ENCODE peak calls at places on chromosomes 7 and 10, in ten cellular contexts. B is PC-3; Z is lower lobe of right lung; K is K562; Y is OCI-LY7; G is CD8-positive, alpha-beta T cell; U is mammary epithelial cell; H is prostate gland; Q is PC-9; R is WERI-Rb-1. F is an unnamed sample.

GRCh38 chr10:122265896-122266295 is 5.2 kb upstream of the BTBD16 start:
- DNase-seq in Q (no peak), Z (no peak), K (no peak), R (no peak), U (no peak), B (no peak), G (no peak), H (no peak), Y (no peak), F (no peak)

GRCh38 chr7:3897430-3898385 is 596.7 kb downstream of the SDK1 start:
- DNase-seq in H (peak), R (peak), Y (peak), Q (peak), B (peak), G (peak), Z (no peak), U (peak), K (peak), F (peak)

GRCh38 chr10:66805610-66806009 is 120.2 kb upstream of the LRRTM3 start:
- DNase-seq in U (no peak), B (no peak), G (no peak), Q (no peak), R (no peak), Z (no peak), K (no peak), Y (no peak), H (no peak), F (no peak)

GRCh38 chr10:103854687-103855423 is 521 bp downstream of the SH3PXD2A start:
- DNase-seq in G (no peak), H (no peak), Y (no peak), R (peak), B (no peak), U (no peak), K (no peak), Z (no peak), Q (peak), F (no peak)

GRCh38 chr10:67476201-67476600 is 219.8 kb downstream of the CTNNA3 start:
- DNase-seq in U (no peak), Q (no peak), K (no peak), B (peak), Z (no peak), H (no peak), Y (no peak), R (no peak), G (no peak), F (no peak)

GRCh38 chr10:114551310-114551972 is 106.6 kb downstream of the ABLIM1 start:
- DNase-seq in Z (peak), U (no peak), R (no peak), H (no peak), G (no peak), B (no peak), Y (no peak), Q (no peak), K (no peak), F (peak)

GRCh38 chr7:36208997-36209813 is 56.2 kb downstream of the EEPD1 start:
- DNase-seq in B (peak), G (no peak), R (no peak), Z (no peak), Y (no peak), K (no peak), U (no peak), Q (no peak), H (no peak), F (no peak)

GRCh38 chr10:112735041-112735690 is 214.9 kb upstream of the TCF7L2 start:
- DNase-seq in H (no peak), G (no peak), B (no peak), R (no peak), K (no peak), Y (no peak), Z (no peak), Q (no peak), U (no peak), F (no peak)

GRCh38 chr7:102077081-102077480 is 209.6 kb upstream of the SH2B2 start:
- DNase-seq in Q (no peak), H (no peak), Z (no peak), U (no peak), R (peak), Y (peak), G (no peak), K (no peak), B (no peak), F (no peak)

GRCh38 chr7:102989161-102989560 is 76.4 kb downstream of the LRRC17 start:
- DNase-seq in H (peak), R (no peak), Y (no peak), Z (no peak), Q (no peak), K (no peak), G (no peak), B (no peak), U (no peak), F (no peak)

GRCh38 chr10:21500578-21500910 is 24.9 kb downstream of the SKIDA1 start:
- DNase-seq in G (no peak), R (no peak), U (no peak), K (no peak), B (no peak), H (no peak), Z (no peak), Y (no peak), Q (no peak), F (no peak)

GRCh38 chr10:7117806-7118674 is 292.8 kb downstream of the SFMBT2 start:
- DNase-seq in B (no peak), U (no peak), R (no peak), G (no peak), Z (no peak), Q (no peak), H (no peak), K (no peak), Y (no peak), F (no peak)

GRCh38 chr7:16801111-16801542 is 3.7 kb downstream of the AGR2 start:
- DNase-seq in H (no peak), B (peak), K (peak), G (no peak), R (no peak), U (peak), Z (no peak), Y (peak), Q (peak), F (no peak)

GRCh38 chr7:74371381-74372059 is 82.2 kb upstream of the GTF2IRD1 start:
- DNase-seq in U (no peak), Z (no peak), B (no peak), Y (peak), K (peak), H (no peak), R (peak), Q (peak), G (no peak), F (peak)

GRCh38 chr7:43942997-43943701 is 16.9 kb downstream of the UBE2D4 start:
- DNase-seq in Q (peak), R (peak), Z (no peak), U (peak), Y (no peak), K (peak), B (peak), G (no peak), H (no peak), F (peak)

GRCh38 chr10:124063736-124064135 is 29.7 kb downstream of the CHST15 start:
- DNase-seq in Q (no peak), U (peak), K (no peak), G (no peak), H (peak), Y (peak), B (peak), Z (no peak), R (no peak), F (no peak)

GRCh38 chr10:32141018-32141807 is 85.0 kb upstream of the KIF5B start:
- DNase-seq in K (no peak), B (no peak), Q (no peak), R (no peak), H (peak), Z (no peak), Y (no peak), U (no peak), G (no peak), F (peak)

GRCh38 chr10:30491204-30491603 is 57.2 kb downstream of the MAP3K8 start:
- DNase-seq in K (no peak), R (no peak), Y (no peak), B (peak), G (no peak), H (no peak), U (peak), Q (peak), Z (no peak), F (no peak)

GRCh38 chr7:22373911-22374310 is 17.0 kb upstream of the RAPGEF5 start:
- DNase-seq in U (no peak), Z (no peak), R (no peak), H (no peak), Q (no peak), G (no peak), B (no peak), K (no peak), Y (no peak), F (no peak)

GRCh38 chr7:5139998-5140397 is 50.0 kb upstream of the WIPI2 start:
- DNase-seq in B (peak), G (no peak), Y (peak), K (peak), Q (peak), H (no peak), Z (no peak), R (peak), U (no peak), F (peak)

GRCh38 chr7:27030393-27031001 is 65.3 kb downstream of the HOXA1 start:
- DNase-seq in Z (no peak), Y (no peak), R (no peak), Q (no peak), K (no peak), H (no peak), U (no peak), G (no peak), B (no peak), F (no peak)

GRCh38 chr10:27100800-27101347 is 580 bp upstream of the ANKRD26 start:
- DNase-seq in B (no peak), Q (peak), R (no peak), U (no peak), H (no peak), Y (no peak), K (peak), Z (no peak), G (peak), F (no peak)

GRCh38 chr7:32023353-32023752 is 46.9 kb downstream of the PDE1C start:
- DNase-seq in K (no peak), G (no peak), H (no peak), R (no peak), U (no peak), Q (no peak), Y (no peak), B (no peak), Z (no peak), F (no peak)

GRCh38 chr7:157445246-157445955 is 108.6 kb downstream of the DNAJB6 start:
- DNase-seq in Q (no peak), Y (no peak), U (no peak), H (no peak), B (no peak), Z (peak), R (no peak), G (no peak), K (no peak), F (no peak)

GRCh38 chr10:117545141-117546019 is 2.8 kb downstream of the EMX2 start:
- DNase-seq in H (no peak), Q (no peak), B (no peak), Z (no peak), R (no peak), G (no peak), Y (no peak), K (no peak), U (no peak), F (no peak)

GRCh38 chr10:62614389-62615157 is 189.9 kb upstream of the ADO start:
- DNase-seq in U (peak), R (no peak), H (no peak), K (no peak), B (peak), G (no peak), Y (no peak), Z (no peak), Q (no peak), F (no peak)

GRCh38 chr10:69456880-69457693 is 5.8 kb downstream of the TSPAN15 start:
- DNase-seq in Q (peak), H (no peak), G (no peak), B (peak), Y (no peak), Z (no peak), U (no peak), R (no peak), K (no peak), F (no peak)

DNA sequence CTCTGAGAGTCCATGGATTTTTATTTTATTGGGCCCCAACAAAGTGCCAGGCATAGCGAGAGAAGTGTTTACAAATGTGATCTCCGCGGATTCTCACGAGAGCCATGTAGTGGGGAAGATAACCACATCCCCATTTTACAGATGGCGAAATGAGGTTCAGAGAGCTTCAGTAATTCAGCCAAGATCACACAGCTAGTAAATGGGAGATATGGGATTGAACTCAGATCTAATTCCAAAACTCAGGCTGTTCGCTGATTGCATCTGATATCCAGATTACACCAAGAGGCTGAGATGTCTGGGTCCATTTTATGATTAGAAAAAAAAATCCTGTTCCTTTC is 1.3 kb downstream of the FAS start:
- DNase-seq in Q (no peak), R (no peak), H (no peak), G (no peak), B (no peak), Z (no peak), K (no peak), U (no peak), Y (peak), F (no peak)
- H3K4me3 ChIP-seq in Q (peak), R (peak), H (peak), G (peak), B (peak), Z (peak), K (peak), U (peak), Y (peak), F (peak)

DNA sequence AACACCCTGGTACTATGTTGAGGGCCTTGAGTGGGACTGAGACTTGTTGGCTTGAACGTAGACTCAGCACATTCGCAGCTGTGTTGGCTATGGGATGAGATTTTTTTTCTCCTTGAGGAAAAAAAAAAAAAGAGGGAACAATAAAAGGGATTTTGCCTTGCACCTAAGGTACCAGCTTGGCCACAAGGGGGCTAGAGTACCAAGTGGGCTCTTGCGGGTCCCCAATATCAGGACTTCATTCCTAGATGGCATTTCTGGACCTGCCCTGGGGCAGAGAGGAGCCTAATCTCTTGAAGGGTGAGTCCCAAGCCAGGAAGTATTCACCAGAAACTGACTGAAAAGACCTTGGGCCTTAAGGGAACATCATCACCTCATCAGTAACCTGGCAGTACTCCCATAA is 1083.6 kb upstream of the PHF14 start:
- DNase-seq in B (no peak), R (no peak), Q (no peak), G (no peak), U (no peak), K (no peak), Y (no peak), Z (no peak), H (no peak), F (no peak)
- TF ChIP-seq CTCF in B (no peak), R (peak), Q (no peak), G (no peak), U (no peak), K (no peak), Y (peak), Z (no peak), H (no peak), F (no peak)

DNA sequence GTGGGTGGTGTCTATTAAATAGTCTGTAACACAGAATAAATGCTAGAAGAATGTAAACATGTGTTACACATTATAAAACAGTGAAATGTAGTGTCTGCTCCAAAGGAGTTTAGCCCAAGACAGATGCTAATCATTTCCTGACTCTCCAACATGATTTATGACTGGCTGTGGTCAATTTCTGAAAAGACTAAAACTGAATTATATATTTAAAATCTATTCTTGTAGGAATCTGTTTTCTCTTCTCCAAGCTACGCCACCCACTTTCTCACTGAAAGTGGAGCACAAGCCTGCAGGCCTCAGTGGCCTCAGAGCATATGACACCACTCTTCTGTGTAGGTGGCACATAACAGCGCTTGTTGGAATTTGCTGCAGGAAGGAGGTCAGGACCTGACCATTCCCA is 44.4 kb downstream of the CTTNBP2 start:
- DNase-seq in U (no peak), Y (no peak), K (no peak), B (no peak), Q (no peak), R (no peak), Z (no peak), H (no peak), G (no peak), F (no peak)
- H3K27ac ChIP-seq in U (no peak), Y (no peak), K (no peak), B (no peak), Q (no peak), R (no peak), Z (no peak), H (no peak), G (no peak), F (no peak)

GRCh38 chr10:6089334-6090219 is 743 bp downstream of the RBM17 start:
- DNase-seq in B (peak), U (peak), Z (no peak), K (peak), G (no peak), H (no peak), Q (peak), R (no peak), Y (peak), F (no peak)

GRCh38 chr10:6088721-6089333 is at the start of gene RBM17:
- DNase-seq in H (peak), R (peak), K (peak), Y (peak), Z (peak), B (peak), G (peak), Q (peak), U (peak), F (peak)

GRCh38 chr10:6092731-6093130 is 3.9 kb downstream of the RBM17 start:
- DNase-seq in Z (no peak), B (no peak), Q (no peak), H (no peak), G (no peak), K (no peak), U (no peak), R (no peak), Y (no peak), F (no peak)

GRCh38 chr10:6095810-6096209 is 7.0 kb downstream of the RBM17 start:
- DNase-seq in Y (no peak), H (no peak), Q (no peak), R (no peak), Z (no peak), G (no peak), B (no peak), U (no peak), K (no peak), F (no peak)

DNA sequence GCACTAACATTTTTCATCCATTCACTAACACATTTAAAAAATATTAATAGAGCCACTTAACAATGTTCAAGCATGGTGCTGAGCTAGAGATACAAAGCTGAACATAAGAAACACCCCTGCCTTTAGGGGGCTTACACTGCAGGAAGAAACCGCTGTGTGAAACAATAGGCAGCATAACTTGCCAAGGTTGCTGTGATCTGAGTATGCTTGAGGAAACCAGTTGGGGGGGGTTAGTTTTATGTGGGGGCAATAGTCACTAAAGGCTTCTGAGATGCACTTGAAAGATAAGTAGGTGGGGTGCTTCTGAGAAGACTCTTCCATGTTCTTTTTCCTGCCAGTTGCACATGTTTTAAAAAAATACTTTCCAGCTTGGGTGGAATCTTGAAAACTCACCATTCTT is 2.8 kb downstream of the RBM17 start:
- DNase-seq in U (no peak), Z (no peak), H (no peak), Q (no peak), B (no peak), Y (peak), G (no peak), K (peak), R (no peak), F (no peak)
- H3K4me3 ChIP-seq in U (no peak), Z (no peak), H (no peak), Q (no peak), B (peak), Y (peak), G (no peak), K (no peak), R (no peak), F (no peak)

GRCh38 chr10:120156614-120157274 is 264.2 kb downstream of the SEC23IP start:
- DNase-seq in R (no peak), Q (no peak), Y (no peak), Z (no peak), B (no peak), U (no peak), G (no peak), H (no peak), K (no peak), F (no peak)

GRCh38 chr10:120161116-120161515 is 268.6 kb downstream of the SEC23IP start:
- DNase-seq in R (no peak), K (no peak), Y (no peak), B (no peak), Q (no peak), U (no peak), G (no peak), Z (no peak), H (no peak), F (no peak)

GRCh38 chr10:120162471-120162870 is 269.9 kb downstream of the SEC23IP start:
- DNase-seq in H (no peak), G (no peak), R (no peak), B (no peak), Y (no peak), U (no peak), Z (no peak), K (no peak), Q (no peak), F (no peak)
- TF ChIP-seq CTCF in H (no peak), G (no peak), R (no peak), B (no peak), Y (no peak), U (no peak), Z (no peak), K (no peak), Q (no peak), F (no peak)

GRCh38 chr10:77249901-77250459 is 387.6 kb downstream of the KCNMA1 start:
- DNase-seq in U (no peak), G (no peak), B (no peak), Y (no peak), R (no peak), Z (no peak), Q (no peak), H (no peak), K (no peak), F (no peak)
- H3K27ac ChIP-seq in U (no peak), G (no peak), B (no peak), Y (no peak), R (no peak), Z (no peak), Q (no peak), H (no peak), K (no peak), F (no peak)

DNA sequence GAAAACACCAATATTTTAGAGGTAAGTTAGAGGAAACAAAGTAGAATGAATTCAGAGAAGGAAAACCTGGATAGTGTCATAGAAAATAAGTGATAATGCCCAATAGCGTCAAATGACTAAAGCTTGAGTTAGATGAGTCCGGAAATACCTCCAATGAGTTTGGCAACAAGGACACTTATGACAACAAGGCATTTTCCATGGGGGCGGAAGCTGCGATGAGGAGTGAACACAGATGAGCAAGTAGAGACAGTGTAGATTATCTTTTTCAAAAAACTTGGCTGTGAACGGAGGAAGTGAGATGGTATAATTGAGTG is 383 bp upstream of the R3HCC1L start:
- DNase-seq in Z (no peak), Q (no peak), K (no peak), R (no peak), Y (no peak), U (no peak), H (no peak), B (peak), G (no peak), F (no peak)
- H3K4me3 ChIP-seq in Z (peak), Q (peak), K (peak), R (peak), Y (peak), U (peak), H (peak), B (peak), G (peak), F (peak)